ENCODE peak calls at places on chromosomes 2 and 18, in eight cellular contexts. D is IMR-90; T is NCI-H1694 treated with DMSO at 0.1 percent for 48 hours; G is CD4-positive, CD25-positive, alpha-beta regulatory T cell; L is stimulated activated CD4-positive, alpha-beta T cell treated with anti-CD3 and anti-CD28 coated beads, Interleukin-15, amount 100 ng/mL, for 24 hours; V is Calu3; J is bronchial epithelial cell; E is erythroblast. P is an unnamed sample.

GRCh38 chr2:27086722-27087446 is at the start of gene KHK:
- DNase-seq in E (peak), T (peak), J (peak), V (peak), D (no peak), L (peak), G (no peak), P (peak)

GRCh38 chr2:169002151-169002738 is 28.9 kb downstream of the ABCB11 start:
- DNase-seq in L (no peak), G (no peak), T (no peak), E (no peak), V (no peak), J (no peak), D (no peak), P (no peak)

GRCh38 chr2:219658447-219658846 is 31.0 kb downstream of the SLC4A3 start:
- DNase-seq in V (no peak), D (peak), E (no peak), L (no peak), G (no peak), T (no peak), J (no peak), P (no peak)

GRCh38 chr2:16014041-16014787 is 73.9 kb downstream of the MYCN start:
- DNase-seq in D (no peak), T (no peak), E (no peak), J (no peak), V (no peak), G (no peak), L (no peak), P (no peak)

GRCh38 chr2:11822746-11823411 is 76.4 kb downstream of the LPIN1 start:
- DNase-seq in G (no peak), D (peak), V (peak), E (no peak), L (no peak), T (no peak), J (peak), P (no peak)

GRCh38 chr18:48106976-48107781 is 176.7 kb upstream of the SMAD2 start:
- DNase-seq in T (no peak), D (no peak), J (no peak), E (no peak), V (no peak), G (no peak), L (no peak), P (no peak)

GRCh38 chr2:121186261-121186660 is 98.7 kb downstream of the TFCP2L1 start:
- DNase-seq in T (no peak), G (no peak), V (no peak), L (no peak), E (no peak), D (no peak), J (no peak), P (no peak)

GRCh38 chr2:74696758-74697327 is 42.8 kb downstream of the SEMA4F start:
- DNase-seq in E (no peak), J (peak), L (no peak), D (peak), T (no peak), V (no peak), G (no peak), P (no peak)

GRCh38 chr2:18558458-18558857 is 2.0 kb downstream of the RDH14 start:
- DNase-seq in G (no peak), D (no peak), V (no peak), J (no peak), E (peak), L (no peak), T (no peak), P (no peak)

GRCh38 chr2:238420878-238421694 is 5.6 kb upstream of the ASB1 start:
- DNase-seq in G (no peak), V (peak), E (peak), L (no peak), T (no peak), J (no peak), D (no peak), P (no peak)

GRCh38 chr2:241018051-241018891 is 19.9 kb downstream of the SNED1 start:
- DNase-seq in L (no peak), J (no peak), D (peak), G (no peak), V (no peak), E (no peak), T (no peak), P (no peak)

GRCh38 chr18:61606759-61607158 is 273.5 kb downstream of the CDH20 start:
- DNase-seq in E (no peak), G (no peak), J (peak), L (no peak), T (no peak), D (peak), V (peak), P (peak)

GRCh38 chr2:14363976-14364375 is 268.5 kb upstream of the LRATD1 start:
- DNase-seq in T (no peak), J (peak), E (no peak), L (no peak), G (no peak), V (no peak), D (no peak), P (no peak)

GRCh38 chr2:17506736-17507616 is 11.3 kb downstream of the RAD51AP2 start:
- DNase-seq in V (peak), L (no peak), E (no peak), T (no peak), J (peak), D (no peak), G (no peak), P (no peak)

GRCh38 chr2:161417428-161418274 is 1.6 kb downstream of the TBR1 start:
- DNase-seq in V (no peak), D (no peak), G (no peak), T (no peak), E (peak), J (no peak), L (no peak), P (no peak)

GRCh38 chr18:77140439-77141109 is 8.0 kb upstream of the MBP start:
- DNase-seq in D (no peak), J (no peak), T (no peak), G (peak), E (peak), L (peak), V (no peak), P (no peak)

GRCh38 chr2:58598171-58598570 is 357.0 kb upstream of the FANCL start:
- DNase-seq in L (no peak), T (no peak), G (no peak), J (no peak), V (no peak), D (no peak), E (no peak), P (no peak)

GRCh38 chr2:241069821-241070281 is 32.2 kb downstream of the MTERF4 start:
- DNase-seq in G (no peak), V (no peak), D (no peak), T (no peak), J (no peak), E (no peak), L (no peak), P (peak)

GRCh38 chr2:101307950-101308431 is 510 bp downstream of the RNF149 start:
- DNase-seq in E (peak), G (peak), J (no peak), D (no peak), L (peak), T (no peak), V (no peak), P (no peak)

GRCh38 chr2:113724010-113724409 is 32.4 kb downstream of the SLC35F5 start:
- DNase-seq in T (peak), L (no peak), G (no peak), E (no peak), D (no peak), V (no peak), J (no peak), P (no peak)

GRCh38 chr2:84856785-84857184 is 24.1 kb downstream of the TRABD2A start:
- DNase-seq in V (no peak), L (peak), E (no peak), D (no peak), T (no peak), J (no peak), G (no peak), P (no peak)

GRCh38 chr18:45588284-45588683 is 27.0 kb upstream of the SLC14A2 start:
- DNase-seq in T (no peak), J (no peak), G (no peak), E (no peak), V (no peak), D (peak), L (no peak), P (no peak)

GRCh38 chr2:21501344-21502027 is 377.7 kb downstream of the TDRD15 start:
- DNase-seq in G (no peak), L (no peak), E (no peak), V (no peak), D (no peak), J (no peak), T (no peak), P (no peak)

GRCh38 chr2:54773838-54774237 is 50.4 kb downstream of the EML6 start:
- DNase-seq in D (no peak), V (no peak), J (no peak), T (no peak), L (no peak), E (no peak), G (no peak), P (no peak)

GRCh38 chr2:9739508-9739907 is 103.8 kb upstream of the TAF1B start:
- DNase-seq in E (no peak), D (no peak), L (peak), J (no peak), T (no peak), V (peak), G (peak), P (peak)

GRCh38 chr2:10923007-10923372 is 11.3 kb downstream of the KCNF1 start:
- DNase-seq in G (no peak), E (no peak), L (no peak), V (no peak), D (no peak), J (no peak), T (no peak), P (no peak)

GRCh38 chr2:177239934-177240600 is 24.5 kb downstream of the NFE2L2 start:
- DNase-seq in E (no peak), T (no peak), L (no peak), G (peak), D (peak), J (no peak), V (peak), P (peak)

P was measured in G401.